ENCODE peak calls at places on chromosomes 2 and 18, in six cellular contexts. One of them, this sample, is unnamed.

GRCh38 chr18:10239138-10239537 is 215.3 kb upstream of the APCDD1 start:
- DNase-seq in GM12891: no peak
- DNase-seq in H1: no peak
- DNase-seq in HepG2: no peak
- DNase-seq in GM12878: no peak
- DNase-seq in K562: no peak
- DNase-seq in this sample: no peak

GRCh38 chr2:132420776-132421175 is 4.2 kb downstream of the GPR39 start:
- DNase-seq in GM12878: no peak
- DNase-seq in GM12891: no peak
- DNase-seq in K562: no peak
- DNase-seq in HepG2: no peak
- DNase-seq in H1: no peak
- DNase-seq in this sample: no peak

GRCh38 chr2:120761911-120762310 is 26.2 kb downstream of the GLI2 start:
- DNase-seq in K562: no peak
- DNase-seq in GM12891: no peak
- DNase-seq in GM12878: no peak
- DNase-seq in HepG2: no peak
- DNase-seq in H1: no peak
- DNase-seq in this sample: no peak

GRCh38 chr18:3842844-3843243 is 392.9 kb downstream of the TGIF1 start:
- DNase-seq in H1: no peak
- DNase-seq in GM12878: no peak
- DNase-seq in GM12891: no peak
- DNase-seq in HepG2: no peak
- DNase-seq in K562: no peak
- DNase-seq in this sample: no peak

GRCh38 chr2:153477096-153477555 is 1.4 kb downstream of the RPRM start:
- DNase-seq in GM12891: no peak
- DNase-seq in GM12878: no peak
- DNase-seq in H1: peak; percentile 58
- DNase-seq in HepG2: no peak
- DNase-seq in K562: no peak
- DNase-seq in this sample: no peak

GRCh38 chr2:176689711-176690110 is 420.5 kb downstream of the MTX2 start:
- DNase-seq in H1: no peak
- DNase-seq in GM12878: no peak
- DNase-seq in GM12891: no peak
- DNase-seq in HepG2: no peak
- DNase-seq in K562: no peak
- DNase-seq in this sample: no peak

GRCh38 chr2:229832499-229832898 is 89.3 kb downstream of the TRIP12 start:
- DNase-seq in K562: no peak
- DNase-seq in GM12891: no peak
- DNase-seq in HepG2: no peak
- DNase-seq in H1: no peak
- DNase-seq in GM12878: peak; percentile 15
- DNase-seq in this sample: no peak

GRCh38 chr2:219472629-219473187 is 26.0 kb upstream of the GMPPA start:
- DNase-seq in GM12878: no peak
- DNase-seq in H1: no peak
- DNase-seq in K562: no peak
- DNase-seq in HepG2: no peak
- DNase-seq in GM12891: no peak
- DNase-seq in this sample: no peak

GRCh38 chr2:239441261-239441701 is 40.5 kb upstream of the HDAC4 start:
- DNase-seq in GM12878: no peak
- DNase-seq in HepG2: no peak
- DNase-seq in H1: no peak
- DNase-seq in K562: no peak
- DNase-seq in GM12891: no peak
- DNase-seq in this sample: no peak

GRCh38 chr2:4091013-4091412 is 387.6 kb downstream of the DCDC2C start:
- DNase-seq in GM12891: no peak
- DNase-seq in HepG2: no peak
- DNase-seq in H1: no peak
- DNase-seq in GM12878: no peak
- DNase-seq in K562: peak; percentile 13
- DNase-seq in this sample: no peak

GRCh38 chr2:149648282-149649030 is 60.9 kb upstream of the MMADHC start:
- DNase-seq in GM12891: no peak
- DNase-seq in H1: no peak
- DNase-seq in K562: no peak
- DNase-seq in HepG2: no peak
- DNase-seq in GM12878: no peak
- DNase-seq in this sample: no peak

GRCh38 chr2:10877691-10878111 is 34.0 kb upstream of the KCNF1 start:
- DNase-seq in GM12891: no peak
- DNase-seq in K562: no peak
- DNase-seq in HepG2: no peak
- DNase-seq in GM12878: no peak
- DNase-seq in H1: no peak
- DNase-seq in this sample: no peak

GRCh38 chr2:62663443-62663842 is 42.1 kb upstream of the EHBP1 start:
- DNase-seq in GM12878: no peak
- DNase-seq in HepG2: no peak
- DNase-seq in GM12891: no peak
- DNase-seq in K562: no peak
- DNase-seq in H1: no peak
- DNase-seq in this sample: no peak

GRCh38 chr2:201118121-201118956 is 2.4 kb downstream of the CFLAR start:
- DNase-seq in GM12878: no peak
- DNase-seq in H1: no peak
- DNase-seq in HepG2: peak; percentile 88
- DNase-seq in K562: peak; percentile 52
- DNase-seq in GM12891: no peak
- DNase-seq in this sample: peak; percentile 43
- TF ChIP-seq POLR2A in GM12878: peak; percentile 83
- TF ChIP-seq POLR2A in H1: no peak
- TF ChIP-seq POLR2A in HepG2: peak; percentile 68
- TF ChIP-seq POLR2A in K562: peak; percentile 69
- TF ChIP-seq POLR2A in GM12891: peak; percentile 80
- TF ChIP-seq POLR2A in this sample: peak; percentile 89

DNA sequence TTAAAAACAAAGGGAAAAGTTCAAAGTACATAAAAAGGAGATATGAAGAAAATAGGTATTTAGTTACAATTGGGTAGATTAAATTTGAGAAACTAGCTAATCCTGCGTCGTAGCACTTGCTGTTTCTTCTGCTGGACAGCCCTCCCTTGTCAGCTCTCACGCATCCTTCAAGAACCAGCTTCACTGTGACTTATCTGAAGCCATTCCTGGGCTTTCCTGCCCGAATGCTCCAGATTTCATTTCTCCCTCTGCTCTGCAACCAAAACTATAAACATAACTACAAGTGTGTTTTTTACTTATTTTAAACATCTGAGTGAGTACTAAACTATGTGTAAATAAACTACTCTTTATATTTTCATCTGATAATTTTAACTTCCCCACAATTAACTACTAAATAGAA is 149.2 kb downstream of the MTCL1 start:
- DNase-seq in GM12878: no peak
- DNase-seq in H1: no peak
- DNase-seq in K562: no peak
- DNase-seq in HepG2: no peak
- DNase-seq in GM12891: no peak
- DNase-seq in this sample: no peak
- TF ChIP-seq TAF1 in GM12878: no peak
- TF ChIP-seq TAF1 in H1: no peak
- TF ChIP-seq TAF1 in K562: no peak
- TF ChIP-seq TAF1 in HepG2: no peak
- TF ChIP-seq TAF1 in GM12891: no peak
- TF ChIP-seq TAF1 in this sample: no peak

DNA sequence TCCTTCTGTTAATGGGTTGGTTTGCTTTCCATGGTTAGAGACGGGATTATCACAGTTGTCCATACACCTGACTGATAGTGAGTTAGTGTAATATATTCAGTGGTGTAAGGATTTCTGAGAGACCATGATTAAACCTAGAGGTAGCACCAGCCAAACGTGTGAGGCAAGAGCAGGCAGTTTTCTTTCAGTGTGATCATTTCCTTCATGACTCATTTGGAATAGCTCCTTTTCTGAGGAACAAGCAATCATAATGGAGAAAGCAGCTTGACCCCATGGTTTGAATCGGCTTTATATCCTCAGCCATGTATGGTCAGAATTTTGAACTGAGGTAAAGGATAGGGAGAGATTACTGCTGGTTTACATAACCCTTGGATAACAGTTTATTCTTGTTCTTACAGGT is 2.9 kb downstream of the MXD1 start:
- DNase-seq in GM12878: no peak
- DNase-seq in GM12891: no peak
- DNase-seq in H1: no peak
- DNase-seq in K562: no peak
- DNase-seq in HepG2: no peak
- DNase-seq in this sample: no peak
- TF ChIP-seq POLR2AphosphoS5 in GM12878: no peak
- TF ChIP-seq POLR2AphosphoS5 in GM12891: no peak
- TF ChIP-seq POLR2AphosphoS5 in H1: no peak
- TF ChIP-seq POLR2AphosphoS5 in K562: no peak
- TF ChIP-seq POLR2AphosphoS5 in HepG2: no peak
- TF ChIP-seq POLR2AphosphoS5 in this sample: no peak

GRCh38 chr2:101329026-101329425 is 20.5 kb upstream of the RNF149 start:
- DNase-seq in H1: no peak
- DNase-seq in GM12891: no peak
- DNase-seq in HepG2: no peak
- DNase-seq in GM12878: no peak
- DNase-seq in K562: no peak
- DNase-seq in this sample: no peak

GRCh38 chr2:101328474-101329007 is 20.0 kb upstream of the RNF149 start:
- DNase-seq in GM12878: peak; percentile 11
- DNase-seq in HepG2: no peak
- DNase-seq in GM12891: no peak
- DNase-seq in H1: no peak
- DNase-seq in K562: no peak
- DNase-seq in this sample: no peak

GRCh38 chr2:101331202-101331601 is 22.7 kb upstream of the RNF149 start:
- DNase-seq in H1: no peak
- DNase-seq in K562: no peak
- DNase-seq in HepG2: no peak
- DNase-seq in GM12878: no peak
- DNase-seq in GM12891: no peak
- DNase-seq in this sample: no peak

GRCh38 chr2:101327863-101328394 is 19.4 kb upstream of the RNF149 start:
- DNase-seq in GM12878: no peak
- DNase-seq in GM12891: no peak
- DNase-seq in HepG2: no peak
- DNase-seq in K562: no peak
- DNase-seq in H1: no peak
- DNase-seq in this sample: no peak

DNA sequence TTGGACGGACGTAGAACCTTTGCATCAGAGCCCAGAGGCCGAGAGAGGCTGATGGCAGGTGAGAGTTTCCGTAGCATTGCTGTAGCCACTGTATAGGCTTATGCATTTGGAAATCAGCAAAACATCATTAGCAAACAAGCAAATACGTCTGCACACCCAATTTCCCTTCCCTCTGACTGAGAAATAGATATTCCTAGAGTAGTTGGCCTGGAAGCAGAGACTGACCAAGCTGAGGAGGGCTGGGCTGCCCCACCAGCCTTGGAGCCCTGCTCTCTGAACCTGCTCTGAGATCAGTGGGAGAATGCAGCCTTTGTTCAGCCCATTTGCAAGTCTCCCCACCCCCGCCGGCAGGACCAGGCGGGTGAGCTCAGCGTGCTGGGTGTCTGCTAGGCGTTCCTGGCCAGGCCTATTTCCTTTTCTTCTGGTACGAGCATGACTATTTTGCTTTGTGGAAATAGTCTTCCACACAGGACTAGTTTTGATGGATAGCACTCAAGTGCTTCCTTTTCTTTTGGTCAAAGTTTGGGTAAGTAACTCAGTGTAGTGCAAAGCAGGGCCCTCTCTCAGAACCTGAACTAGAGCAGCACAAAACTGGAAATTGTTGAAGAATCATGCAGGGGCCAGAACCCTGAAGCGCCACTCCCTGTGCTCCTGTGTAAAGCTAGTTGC is 21.9 kb upstream of the RNF149 start:
- DNase-seq in H1: no peak
- DNase-seq in HepG2: peak; percentile 92
- DNase-seq in K562: no peak
- DNase-seq in GM12878: no peak
- DNase-seq in GM12891: no peak
- DNase-seq in this sample: no peak
- TF ChIP-seq POLR2A in H1: peak; percentile 35
- TF ChIP-seq POLR2A in HepG2: peak; percentile 58
- TF ChIP-seq POLR2A in K562: no peak
- TF ChIP-seq POLR2A in GM12878: no peak
- TF ChIP-seq POLR2A in GM12891: no peak
- TF ChIP-seq POLR2A in this sample: no peak

DNA sequence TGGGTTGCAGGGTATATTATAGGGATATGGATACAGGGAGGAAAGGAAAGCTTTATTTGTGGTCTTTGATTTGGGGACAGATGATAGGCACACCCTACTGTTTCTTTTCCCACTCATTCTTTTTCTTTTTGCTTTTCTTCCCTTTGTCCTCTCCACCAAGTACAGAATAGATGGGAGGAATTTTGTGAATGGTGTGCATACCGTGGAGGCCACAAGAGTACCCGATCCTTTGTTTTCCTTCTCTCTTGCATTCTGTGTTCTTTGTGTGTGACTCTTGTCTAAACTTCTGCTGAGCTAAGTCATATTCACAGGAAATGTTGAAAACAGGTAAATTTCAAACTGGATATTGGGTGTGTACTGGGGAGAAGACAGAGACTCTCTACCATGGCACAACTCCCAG is 321.4 kb upstream of the SLC8A1 start:
- DNase-seq in H1: no peak
- DNase-seq in K562: no peak
- DNase-seq in GM12891: no peak
- DNase-seq in HepG2: no peak
- DNase-seq in GM12878: no peak
- DNase-seq in this sample: no peak
- TF ChIP-seq TAF1 in H1: no peak
- TF ChIP-seq TAF1 in K562: no peak
- TF ChIP-seq TAF1 in GM12891: no peak
- TF ChIP-seq TAF1 in HepG2: no peak
- TF ChIP-seq TAF1 in GM12878: no peak
- TF ChIP-seq TAF1 in this sample: no peak

GRCh38 chr18:31484461-31484860 is 13.5 kb upstream of the DSG2 start:
- DNase-seq in HepG2: no peak
- DNase-seq in K562: no peak
- DNase-seq in GM12891: no peak
- DNase-seq in GM12878: no peak
- DNase-seq in H1: no peak
- DNase-seq in this sample: no peak
- TF ChIP-seq POLR2AphosphoS5 in HepG2: no peak
- TF ChIP-seq POLR2AphosphoS5 in K562: no peak
- TF ChIP-seq POLR2AphosphoS5 in GM12891: no peak
- TF ChIP-seq POLR2AphosphoS5 in GM12878: no peak
- TF ChIP-seq POLR2AphosphoS5 in H1: no peak
- TF ChIP-seq POLR2AphosphoS5 in this sample: no peak

This sample was measured in GM12892.